ENCODE peak calls at places on chromosomes 2 and 18, in nine cellular contexts. Q is stimulated activated CD4-positive, alpha-beta T cell treated with anti-CD3 and anti-CD28 coated beads, Interleukin-2, amount 100 ng/mL, for 24 hours; N is right cardiac atrium; A is NCI-H1436; F is T-helper 22 cell; U is NCI-H1105 treated with DMSO at 0.1 percent for 48 hours; O is AG08395; D is 8988T; X is T-cell. S is an unnamed sample.

GRCh38 chr2:231672617-231673347 is 35.5 kb upstream of the PTMA start:
- DNase-seq in Q (no peak), N (peak; percentile 80), A (peak; percentile 83), F (no peak), U (no peak), O (peak; percentile 55), D (peak; percentile 76), X (no peak), S (no peak)

GRCh38 chr2:241573741-241574140 is 15.2 kb downstream of the BOK start:
- DNase-seq in Q (no peak), N (no peak), A (no peak), F (no peak), U (no peak), O (no peak), D (no peak), X (no peak), S (no peak)

GRCh38 chr2:223093436-223093839 is 41.4 kb downstream of the KCNE4 start:
- DNase-seq in Q (no peak), N (peak; percentile 82), A (peak; percentile 46), F (no peak), U (no peak), O (peak; percentile 75), D (no peak), X (no peak), S (no peak)

GRCh38 chr2:3536682-3537632 is 17.6 kb upstream of the ADI1 start:
- DNase-seq in Q (no peak), N (peak; percentile 87), A (no peak), F (no peak), U (no peak), O (peak; percentile 60), D (peak; percentile 48), X (no peak), S (no peak)

GRCh38 chr18:69081846-69082245 is 284.0 kb downstream of the CCDC102B start:
- DNase-seq in Q (no peak), N (no peak), A (no peak), F (no peak), U (no peak), O (no peak), D (no peak), X (no peak), S (no peak)

GRCh38 chr2:127740665-127741287 is 39.5 kb downstream of the SFT2D3 start:
- DNase-seq in Q (no peak), N (no peak), A (peak; percentile 10), F (no peak), U (no peak), O (no peak), D (no peak), X (no peak), S (no peak)

GRCh38 chr2:11805920-11806319 is 59.5 kb downstream of the LPIN1 start:
- DNase-seq in Q (no peak), N (no peak), A (no peak), F (no peak), U (no peak), O (no peak), D (no peak), X (no peak), S (no peak)

GRCh38 chr2:204477358-204477950 is 67.8 kb upstream of the PARD3B start:
- DNase-seq in Q (no peak), N (no peak), A (no peak), F (no peak), U (no peak), O (no peak), D (no peak), X (no peak), S (no peak)

GRCh38 chr2:40202798-40203400 is 249.0 kb downstream of the SLC8A1 start:
- DNase-seq in Q (no peak), N (no peak), A (no peak), F (no peak), U (no peak), O (peak; percentile 64), D (no peak), X (no peak), S (no peak)

GRCh38 chr18:70420151-70420898 is 131.5 kb downstream of the SOCS6 start:
- DNase-seq in Q (no peak), N (no peak), A (no peak), F (no peak), U (no peak), O (peak; percentile 47), D (no peak), X (no peak), S (no peak)

GRCh38 chr2:118492335-118492734 is 355.1 kb downstream of the EN1 start:
- DNase-seq in Q (no peak), N (no peak), A (no peak), F (no peak), U (no peak), O (no peak), D (no peak), X (no peak), S (no peak)

GRCh38 chr2:109195193-109196045 is 66.4 kb downstream of the SH3RF3 start:
- DNase-seq in Q (no peak), N (peak; percentile 71), A (no peak), F (no peak), U (peak; percentile 28), O (no peak), D (no peak), X (no peak), S (no peak)

GRCh38 chr2:155815851-155816250 is 516.7 kb downstream of the NR4A2 start:
- DNase-seq in Q (no peak), N (no peak), A (peak; percentile 13), F (no peak), U (no peak), O (no peak), D (no peak), X (no peak), S (peak; percentile 54)

GRCh38 chr2:40935349-40935748 is 483.5 kb upstream of the SLC8A1 start:
- DNase-seq in Q (no peak), N (no peak), A (no peak), F (no peak), U (no peak), O (no peak), D (no peak), X (no peak), S (no peak)

GRCh38 chr18:55001625-55002024 is 42.4 kb upstream of the CCDC68 start:
- DNase-seq in Q (no peak), N (no peak), A (no peak), F (no peak), U (peak; percentile 4), O (no peak), D (no peak), X (no peak), S (no peak)

GRCh38 chr18:36572135-36572856 is 256.5 kb downstream of the TPGS2 start:
- DNase-seq in Q (peak; percentile 4), N (no peak), A (peak; percentile 40), F (no peak), U (peak; percentile 25), O (peak; percentile 67), D (no peak), X (no peak), S (peak; percentile 43)

GRCh38 chr18:78769502-78770113 is 210.0 kb upstream of the SALL3 start:
- DNase-seq in Q (no peak), N (no peak), A (no peak), F (no peak), U (peak; percentile 68), O (no peak), D (no peak), X (no peak), S (no peak)